ENCODE peak calls at places on chromosomes 13 and 19, in four cellular contexts. P is AG08395; Y is GM04504; G is activated T-cell treated with anti-CD3 and anti-CD28 coated beads, Interleukin-2, amount 50 U/mL, for 24 hours. W is an unnamed sample.
A peak's percentile ranks its signal among the peaks of the same experiment; 100 is the strongest.

GRCh38 chr19:589693-590395 is at the start of gene HCN2:
- DNase-seq in P (no peak), Y (no peak), G (no peak), W (no peak)

GRCh38 chr19:47035495-47036232 is 12.8 kb downstream of the TMEM160 start:
- DNase-seq in P (peak; percentile 97), Y (peak; percentile 46), G (peak; percentile 100), W (peak; percentile 60)

GRCh38 chr13:27016871-27017270 is 154.7 kb downstream of the USP12 start:
- DNase-seq in P (no peak), Y (no peak), G (no peak), W (no peak)

GRCh38 chr19:55398200-55398947 is 9.2 kb downstream of the UBE2S start:
- DNase-seq in P (no peak), Y (no peak), G (no peak), W (no peak)

GRCh38 chr13:112117955-112118302 is 51.0 kb downstream of the SOX1 start:
- DNase-seq in P (no peak), Y (no peak), G (no peak), W (no peak)

GRCh38 chr13:50810998-50811397 is 32.5 kb downstream of the DLEU7 start:
- DNase-seq in P (no peak), Y (no peak), G (no peak), W (no peak)

GRCh38 chr19:1258707-1259205 is 10.4 kb downstream of the MIDN start:
- DNase-seq in P (no peak), Y (no peak), G (no peak), W (no peak)

GRCh38 chr19:7928741-7929701 is 3.1 kb upstream of the CTXN1 start:
- DNase-seq in P (peak; percentile 72), Y (peak; percentile 75), G (peak; percentile 68), W (peak; percentile 74)

GRCh38 chr13:64553411-64554129 is 2676.6 kb downstream of the PCDH9 start:
- DNase-seq in P (no peak), Y (no peak), G (no peak), W (peak; percentile 53)

GRCh38 chr19:33805313-33805712 is 8.6 kb downstream of the KCTD15 start:
- DNase-seq in P (no peak), Y (no peak), G (no peak), W (no peak)

GRCh38 chr19:45498411-45499195 is at the start of gene PPM1N:
- DNase-seq in P (no peak), Y (no peak), G (peak; percentile 82), W (no peak)

GRCh38 chr13:114148521-114148855 is 16.1 kb upstream of the RASA3 start:
- DNase-seq in P (no peak), Y (no peak), G (peak; percentile 80), W (no peak)

GRCh38 chr19:3440082-3440481 is 40.2 kb downstream of the SMIM24 start:
- DNase-seq in P (peak; percentile 51), Y (no peak), G (peak; percentile 67), W (no peak)

GRCh38 chr19:2711175-2711936 is 8.9 kb upstream of the GNG7 start:
- DNase-seq in P (peak; percentile 49), Y (peak; percentile 10), G (no peak), W (no peak)

GRCh38 chr19:58538257-58539168 is 5.4 kb upstream of the TRIM28 start:
- DNase-seq in P (no peak), Y (no peak), G (peak; percentile 72), W (no peak)

GRCh38 chr19:18197941-18198340 is 4.9 kb downstream of the MPV17L2 start:
- DNase-seq in P (no peak), Y (no peak), G (no peak), W (no peak)

GRCh38 chr13:37870895-37871550 is 1.5 kb upstream of the TRPC4 start:
- DNase-seq in P (peak; percentile 43), Y (no peak), G (no peak), W (no peak)

GRCh38 chr13:67134322-67135129 is 95.6 kb downstream of the PCDH9 start:
- DNase-seq in P (no peak), Y (no peak), G (no peak), W (no peak)

GRCh38 chr13:41660426-41660825 is 203.1 kb downstream of the RGCC start:
- DNase-seq in P (no peak), Y (no peak), G (no peak), W (no peak)

GRCh38 chr13:40539954-40540706 is 126.3 kb downstream of the FOXO1 start:
- DNase-seq in P (peak; percentile 75), Y (peak; percentile 34), G (no peak), W (peak; percentile 46)

GRCh38 chr19:50880241-50880640 is 7.0 kb downstream of the KLK2 start:
- DNase-seq in P (no peak), Y (no peak), G (no peak), W (no peak)

GRCh38 chr19:42096255-42096837 is 20.4 kb downstream of the ZNF574 start:
- DNase-seq in P (no peak), Y (no peak), G (no peak), W (no peak)

GRCh38 chr13:46469064-46469463 is 82.0 kb upstream of the RUBCNL start:
- DNase-seq in P (peak; percentile 38), Y (peak; percentile 66), G (no peak), W (no peak)

GRCh38 chr13:97116754-97117153 is 105.4 kb upstream of the MBNL2 start:
- DNase-seq in P (peak; percentile 62), Y (no peak), G (no peak), W (no peak)

GRCh38 chr13:65768545-65768944 is 1461.6 kb downstream of the PCDH9 start:
- DNase-seq in P (no peak), Y (no peak), G (no peak), W (no peak)

GRCh38 chr19:42295831-42296525 is 6.0 kb upstream of the PRR19 start:
- DNase-seq in P (peak; percentile 75), Y (no peak), G (peak; percentile 95), W (no peak)

GRCh38 chr13:52847682-52848432 is 583 bp downstream of the PCDH8 start:
- DNase-seq in P (no peak), Y (no peak), G (no peak), W (no peak)

GRCh38 chr19:51476164-51476563 is 2.2 kb upstream of the CEACAM18 start:
- DNase-seq in P (no peak), Y (no peak), G (no peak), W (no peak)

GRCh38 chr19:1725100-1726064 is 27.9 kb upstream of the ONECUT3 start:
- DNase-seq in P (peak; percentile 98), Y (peak; percentile 23), G (peak; percentile 65), W (no peak)

GRCh38 chr19:11963566-11964355 is 1.1 kb upstream of the ZNF763 start:
- DNase-seq in P (peak; percentile 75), Y (peak; percentile 33), G (peak; percentile 80), W (no peak)

GRCh38 chr13:111948811-111949210 is 118.1 kb upstream of the SOX1 start:
- DNase-seq in P (no peak), Y (no peak), G (no peak), W (no peak)